ENCODE peak calls at places on chromosomes 1 and 21, in seven cellular contexts. N, M, E, K, W, L and Q are unnamed samples.

GRCh38 chr1:95010158-95010557 is 62.6 kb downstream of the ALG14 start:
- DNase-seq in N (no peak), M (no peak), E (no peak), K (no peak), W (no peak), L (no peak), Q (no peak)

GRCh38 chr1:111358964-111359363 is 68.3 kb downstream of the CHIA start:
- DNase-seq in N (no peak), M (no peak), E (no peak), K (no peak), W (no peak), L (no peak), Q (no peak)

GRCh38 chr21:33650929-33651505 is 8.7 kb downstream of the ITSN1 start:
- DNase-seq in N (no peak), M (no peak), E (no peak), K (no peak), W (no peak), L (no peak), Q (no peak)

GRCh38 chr21:32281531-32281930 is 2.7 kb upstream of the MIS18A start:
- DNase-seq in N (no peak), M (no peak), E (no peak), K (no peak), W (no peak), L (no peak), Q (no peak)

GRCh38 chr1:10744654-10745238 is 51.7 kb downstream of the CASZ1 start:
- DNase-seq in N (peak; percentile 48), M (no peak), E (no peak), K (no peak), W (no peak), L (no peak), Q (no peak)

GRCh38 chr1:197928849-197929336 is 11.7 kb downstream of the LHX9 start:
- DNase-seq in N (no peak), M (no peak), E (no peak), K (no peak), W (no peak), L (no peak), Q (no peak)

GRCh38 chr1:18201997-18202719 is 94.6 kb downstream of the IGSF21 start:
- DNase-seq in N (no peak), M (no peak), E (no peak), K (no peak), W (no peak), L (peak; percentile 46), Q (no peak)

GRCh38 chr1:78483903-78484302 is 6.9 kb upstream of the PTGFR start:
- DNase-seq in N (no peak), M (peak; percentile 29), E (no peak), K (no peak), W (no peak), L (no peak), Q (peak; percentile 10)